ENCODE peak calls at places on chromosomes 12 and 14, in four cellular contexts. One of them, this sample, is unnamed.

GRCh38 chr12:94148841-94149780 is 734 bp downstream of the PLXNC1 start:
- DNase-seq in fibroblast of mammary gland: peak
- DNase-seq in foreskin fibroblast: no peak
- DNase-seq in IMR-90: peak
- DNase-seq in this sample: no peak

GRCh38 chr12:95107362-95107761 is 33.9 kb upstream of the NR2C1 start:
- DNase-seq in fibroblast of mammary gland: no peak
- DNase-seq in foreskin fibroblast: no peak
- DNase-seq in IMR-90: no peak
- DNase-seq in this sample: no peak

GRCh38 chr12:19596755-19597154 is 157.5 kb downstream of the AEBP2 start:
- DNase-seq in fibroblast of mammary gland: no peak
- DNase-seq in foreskin fibroblast: no peak
- DNase-seq in IMR-90: no peak
- DNase-seq in this sample: no peak

GRCh38 chr14:104252256-104253215 is 114.1 kb downstream of the KIF26A start:
- DNase-seq in fibroblast of mammary gland: no peak
- DNase-seq in foreskin fibroblast: no peak
- DNase-seq in IMR-90: no peak
- DNase-seq in this sample: no peak

GRCh38 chr14:59407246-59407615 is 57.9 kb downstream of the GPR135 start:
- DNase-seq in fibroblast of mammary gland: peak
- DNase-seq in foreskin fibroblast: peak
- DNase-seq in IMR-90: peak
- DNase-seq in this sample: peak

GRCh38 chr12:131364903-131365820 is 345.7 kb upstream of the SFSWAP start:
- DNase-seq in fibroblast of mammary gland: no peak
- DNase-seq in foreskin fibroblast: no peak
- DNase-seq in IMR-90: no peak
- DNase-seq in this sample: no peak

GRCh38 chr14:105500726-105501101 is 9.7 kb downstream of the TEDC1 start:
- DNase-seq in fibroblast of mammary gland: no peak
- DNase-seq in foreskin fibroblast: no peak
- DNase-seq in IMR-90: no peak
- DNase-seq in this sample: no peak

GRCh38 chr14:96130391-96130790 is 74.2 kb upstream of the BDKRB2 start:
- DNase-seq in fibroblast of mammary gland: no peak
- DNase-seq in foreskin fibroblast: no peak
- DNase-seq in IMR-90: no peak
- DNase-seq in this sample: no peak

GRCh38 chr14:90552465-90553297 is 155.9 kb downstream of the CALM1 start:
- DNase-seq in fibroblast of mammary gland: no peak
- DNase-seq in foreskin fibroblast: no peak
- DNase-seq in IMR-90: no peak
- DNase-seq in this sample: no peak

GRCh38 chr12:12954878-12955625 is 3.1 kb upstream of the GPRC5D start:
- DNase-seq in fibroblast of mammary gland: no peak
- DNase-seq in foreskin fibroblast: no peak
- DNase-seq in IMR-90: no peak
- DNase-seq in this sample: no peak

GRCh38 chr12:53252349-53252916 is 15.7 kb upstream of the ESPL1 start:
- DNase-seq in fibroblast of mammary gland: peak
- DNase-seq in foreskin fibroblast: no peak
- DNase-seq in IMR-90: no peak
- DNase-seq in this sample: peak

GRCh38 chr14:56129941-56130340 is 11.7 kb downstream of the PELI2 start:
- DNase-seq in fibroblast of mammary gland: peak
- DNase-seq in foreskin fibroblast: no peak
- DNase-seq in IMR-90: no peak
- DNase-seq in this sample: no peak

GRCh38 chr12:131229426-131230339 is 276.0 kb downstream of the ADGRD1 start:
- DNase-seq in fibroblast of mammary gland: no peak
- DNase-seq in foreskin fibroblast: no peak
- DNase-seq in IMR-90: no peak
- DNase-seq in this sample: no peak

GRCh38 chr12:56087220-56087619 is 7.3 kb downstream of the ERBB3 start:
- DNase-seq in fibroblast of mammary gland: peak
- DNase-seq in foreskin fibroblast: no peak
- DNase-seq in IMR-90: no peak
- DNase-seq in this sample: peak

GRCh38 chr12:6534914-6535696 is 788 bp downstream of the GAPDH start:
- DNase-seq in fibroblast of mammary gland: peak
- DNase-seq in foreskin fibroblast: peak
- DNase-seq in IMR-90: peak
- DNase-seq in this sample: peak
- TF ChIP-seq CTCF in fibroblast of mammary gland: no peak
- TF ChIP-seq CTCF in foreskin fibroblast: no peak
- TF ChIP-seq CTCF in IMR-90: no peak
- TF ChIP-seq CTCF in this sample: no peak

GRCh38 chr12:118514297-118514696 is 137.9 kb downstream of the SUDS3 start:
- DNase-seq in fibroblast of mammary gland: no peak
- DNase-seq in foreskin fibroblast: no peak
- DNase-seq in IMR-90: no peak
- DNase-seq in this sample: no peak
- TF ChIP-seq CTCF in fibroblast of mammary gland: no peak
- TF ChIP-seq CTCF in foreskin fibroblast: no peak
- TF ChIP-seq CTCF in IMR-90: no peak
- TF ChIP-seq CTCF in this sample: no peak

GRCh38 chr14:47539065-47539464 is 136.3 kb downstream of the MDGA2 start:
- DNase-seq in fibroblast of mammary gland: peak
- DNase-seq in foreskin fibroblast: no peak
- DNase-seq in IMR-90: no peak
- DNase-seq in this sample: no peak
- TF ChIP-seq CTCF in fibroblast of mammary gland: peak
- TF ChIP-seq CTCF in foreskin fibroblast: no peak
- TF ChIP-seq CTCF in IMR-90: no peak
- TF ChIP-seq CTCF in this sample: no peak

GRCh38 chr12:109253913-109254544 is 55.1 kb downstream of the FOXN4 start:
- DNase-seq in fibroblast of mammary gland: no peak
- DNase-seq in foreskin fibroblast: no peak
- DNase-seq in IMR-90: no peak
- DNase-seq in this sample: no peak
- TF ChIP-seq CTCF in fibroblast of mammary gland: no peak
- TF ChIP-seq CTCF in foreskin fibroblast: no peak
- TF ChIP-seq CTCF in IMR-90: no peak
- TF ChIP-seq CTCF in this sample: no peak

GRCh38 chr14:99035712-99036593 is 236.0 kb downstream of the BCL11B start:
- DNase-seq in fibroblast of mammary gland: peak
- DNase-seq in foreskin fibroblast: peak
- DNase-seq in IMR-90: peak
- DNase-seq in this sample: peak
- TF ChIP-seq CTCF in fibroblast of mammary gland: no peak
- TF ChIP-seq CTCF in foreskin fibroblast: no peak
- TF ChIP-seq CTCF in IMR-90: no peak
- TF ChIP-seq CTCF in this sample: no peak

GRCh38 chr12:57726151-57726883 is 12.2 kb downstream of the AGAP2 start:
- DNase-seq in fibroblast of mammary gland: peak
- DNase-seq in foreskin fibroblast: peak
- DNase-seq in IMR-90: peak
- DNase-seq in this sample: peak

GRCh38 chr12:57724936-57725740 is 13.4 kb downstream of the AGAP2 start:
- DNase-seq in fibroblast of mammary gland: no peak
- DNase-seq in foreskin fibroblast: no peak
- DNase-seq in IMR-90: no peak
- DNase-seq in this sample: no peak

GRCh38 chr12:57727758-57728395 is 10.7 kb downstream of the AGAP2 start:
- DNase-seq in fibroblast of mammary gland: no peak
- DNase-seq in foreskin fibroblast: no peak
- DNase-seq in IMR-90: no peak
- DNase-seq in this sample: no peak

GRCh38 chr12:57725851-57726150 is 12.7 kb downstream of the AGAP2 start:
- DNase-seq in fibroblast of mammary gland: no peak
- DNase-seq in foreskin fibroblast: no peak
- DNase-seq in IMR-90: no peak
- DNase-seq in this sample: no peak

GRCh38 chr12:57726884-57727757 is 11.4 kb downstream of the AGAP2 start:
- DNase-seq in fibroblast of mammary gland: peak
- DNase-seq in foreskin fibroblast: no peak
- DNase-seq in IMR-90: no peak
- DNase-seq in this sample: no peak
- TF ChIP-seq CTCF in fibroblast of mammary gland: peak
- TF ChIP-seq CTCF in foreskin fibroblast: peak
- TF ChIP-seq CTCF in IMR-90: peak
- TF ChIP-seq CTCF in this sample: peak

DNA sequence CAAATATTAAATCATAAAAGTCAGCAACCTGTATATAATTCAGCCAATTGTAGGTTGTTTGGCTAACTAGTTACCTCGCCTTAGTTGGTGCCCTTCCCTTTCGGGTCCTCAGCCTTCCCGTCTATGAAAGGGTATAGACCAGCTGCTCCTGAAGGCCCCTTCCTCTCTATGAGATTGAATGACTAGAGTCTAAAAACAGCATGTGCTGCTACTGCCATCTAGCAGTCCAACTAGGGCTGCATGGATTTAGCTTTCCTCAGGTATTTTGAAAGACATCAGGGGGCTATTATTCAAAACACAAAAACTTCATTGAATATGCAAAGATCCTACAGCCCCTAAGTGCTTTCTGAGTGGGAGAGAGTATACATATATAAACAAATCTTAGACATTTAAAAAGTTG is 37.0 kb upstream of the TMEM263 start:
- DNase-seq in fibroblast of mammary gland: peak
- DNase-seq in foreskin fibroblast: no peak
- DNase-seq in IMR-90: peak
- DNase-seq in this sample: peak
- TF ChIP-seq CTCF in fibroblast of mammary gland: peak
- TF ChIP-seq CTCF in foreskin fibroblast: peak
- TF ChIP-seq CTCF in IMR-90: peak
- TF ChIP-seq CTCF in this sample: peak

DNA sequence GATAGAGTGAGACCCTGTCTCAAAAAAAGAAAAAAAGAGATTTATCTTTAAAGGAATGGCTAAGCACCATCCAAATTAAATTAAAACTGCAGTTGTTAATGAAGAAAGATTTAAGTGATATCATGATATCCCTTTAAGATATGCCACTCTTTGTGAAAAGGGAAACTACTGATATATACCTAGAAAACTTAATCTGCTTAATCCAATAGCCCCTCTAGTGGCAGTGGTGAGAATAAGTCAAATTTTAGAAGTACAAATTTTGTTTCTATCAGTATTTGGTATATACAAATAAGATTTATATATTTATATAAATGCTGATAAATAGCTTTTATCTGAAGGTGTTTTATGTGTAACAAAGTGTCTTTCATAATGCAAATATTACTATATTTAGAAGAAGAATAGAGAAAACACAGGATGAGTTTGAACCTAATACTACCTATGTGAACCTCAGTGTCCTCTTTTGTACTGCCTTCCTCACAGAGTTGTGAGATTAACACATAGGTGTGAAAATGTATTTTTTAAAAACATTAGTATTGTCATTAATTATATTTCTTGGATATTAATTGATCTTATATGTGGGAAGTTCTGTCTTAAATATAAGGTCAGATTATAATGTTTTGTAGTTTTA is 51.4 kb upstream of the GARIN2 start:
- DNase-seq in fibroblast of mammary gland: peak
- DNase-seq in foreskin fibroblast: peak
- DNase-seq in IMR-90: peak
- DNase-seq in this sample: peak
- TF ChIP-seq CTCF in fibroblast of mammary gland: peak
- TF ChIP-seq CTCF in foreskin fibroblast: peak
- TF ChIP-seq CTCF in IMR-90: peak
- TF ChIP-seq CTCF in this sample: peak

GRCh38 chr12:15633201-15633600 is 156.0 kb downstream of the EPS8 start:
- DNase-seq in fibroblast of mammary gland: peak
- DNase-seq in foreskin fibroblast: no peak
- DNase-seq in IMR-90: no peak
- DNase-seq in this sample: no peak

GRCh38 chr12:15629761-15630160 is 159.4 kb downstream of the EPS8 start:
- DNase-seq in fibroblast of mammary gland: peak
- DNase-seq in foreskin fibroblast: peak
- DNase-seq in IMR-90: peak
- DNase-seq in this sample: peak

GRCh38 chr12:15632708-15633107 is 156.5 kb downstream of the EPS8 start:
- DNase-seq in fibroblast of mammary gland: peak
- DNase-seq in foreskin fibroblast: peak
- DNase-seq in IMR-90: no peak
- DNase-seq in this sample: no peak

GRCh38 chr12:15629108-15629507 is 160.1 kb downstream of the EPS8 start:
- DNase-seq in fibroblast of mammary gland: peak
- DNase-seq in foreskin fibroblast: peak
- DNase-seq in IMR-90: peak
- DNase-seq in this sample: peak

DNA sequence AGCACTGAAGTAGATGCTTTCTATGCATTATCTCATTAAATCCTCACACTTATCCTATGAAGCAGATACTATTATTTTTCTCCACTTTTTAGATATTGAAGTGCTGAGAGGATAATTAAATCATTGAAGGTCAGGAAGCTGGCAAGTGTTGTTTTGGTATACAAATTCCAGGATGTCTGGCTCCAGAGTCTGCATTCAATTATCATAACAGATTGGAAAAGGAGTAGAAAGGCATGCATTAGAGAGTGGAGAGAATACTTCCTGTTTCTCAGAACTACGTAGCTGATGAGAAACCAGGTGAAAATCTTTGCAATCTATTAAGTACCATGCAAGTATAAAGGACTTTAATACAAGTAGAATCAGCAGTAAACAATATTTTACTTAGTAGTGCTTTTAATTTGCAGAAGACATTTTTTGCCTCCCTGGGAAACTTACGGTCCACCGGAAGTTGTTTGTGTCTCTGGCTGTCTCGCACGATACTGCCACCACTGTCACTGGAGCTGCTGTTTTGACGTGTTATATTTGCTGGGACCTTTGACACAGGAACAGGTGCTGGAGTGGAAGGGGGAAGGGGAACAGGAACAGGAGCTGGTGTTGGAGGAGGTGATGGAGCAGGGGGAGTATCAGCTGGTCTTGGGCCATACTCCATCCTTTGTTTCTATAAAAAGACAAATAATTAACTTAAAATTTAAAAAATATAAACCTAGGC is 158.0 kb downstream of the EPS8 start:
- DNase-seq in fibroblast of mammary gland: peak
- DNase-seq in foreskin fibroblast: no peak
- DNase-seq in IMR-90: no peak
- DNase-seq in this sample: no peak
- TF ChIP-seq CTCF in fibroblast of mammary gland: no peak
- TF ChIP-seq CTCF in foreskin fibroblast: no peak
- TF ChIP-seq CTCF in IMR-90: no peak
- TF ChIP-seq CTCF in this sample: no peak

This sample was measured in fibroblast of the aortic adventitia.